ENCODE peak calls at places on chromosome 22, in nine cellular contexts. One of them, this sample, is unnamed.

GRCh38 chr22:20173246-20173645 is 22.4 kb upstream of the CCDC188 start:
- DNase-seq in WERI-Rb-1: no peak
- DNase-seq in tibial artery: no peak
- DNase-seq in epithelial cell of esophagus: no peak
- DNase-seq in testis: no peak
- DNase-seq in neural progenitor cell: no peak
- DNase-seq in lower leg skin: no peak
- DNase-seq in psoas muscle: no peak
- DNase-seq in left ventricle myocardium inferior: no peak
- DNase-seq in this sample: no peak

GRCh38 chr22:41352058-41352457 is 29.7 kb upstream of the TEF start:
- DNase-seq in WERI-Rb-1: no peak
- DNase-seq in tibial artery: no peak
- DNase-seq in epithelial cell of esophagus: peak
- DNase-seq in testis: no peak
- DNase-seq in neural progenitor cell: no peak
- DNase-seq in lower leg skin: no peak
- DNase-seq in psoas muscle: no peak
- DNase-seq in left ventricle myocardium inferior: no peak
- DNase-seq in this sample: peak

GRCh38 chr22:17911887-17912286 is 112.5 kb downstream of the MICAL3 start:
- DNase-seq in WERI-Rb-1: no peak
- DNase-seq in tibial artery: no peak
- DNase-seq in epithelial cell of esophagus: no peak
- DNase-seq in testis: no peak
- DNase-seq in neural progenitor cell: no peak
- DNase-seq in lower leg skin: no peak
- DNase-seq in psoas muscle: no peak
- DNase-seq in left ventricle myocardium inferior: no peak
- DNase-seq in this sample: no peak

GRCh38 chr22:49052560-49052959 is 775.1 kb downstream of the BRD1 start:
- DNase-seq in WERI-Rb-1: no peak
- DNase-seq in tibial artery: peak
- DNase-seq in epithelial cell of esophagus: no peak
- DNase-seq in testis: no peak
- DNase-seq in neural progenitor cell: no peak
- DNase-seq in lower leg skin: no peak
- DNase-seq in psoas muscle: no peak
- DNase-seq in left ventricle myocardium inferior: no peak
- DNase-seq in this sample: no peak

GRCh38 chr22:27875951-27876350 is 43.1 kb downstream of the PITPNB start:
- DNase-seq in WERI-Rb-1: no peak
- DNase-seq in tibial artery: no peak
- DNase-seq in epithelial cell of esophagus: no peak
- DNase-seq in testis: no peak
- DNase-seq in neural progenitor cell: no peak
- DNase-seq in lower leg skin: no peak
- DNase-seq in psoas muscle: no peak
- DNase-seq in left ventricle myocardium inferior: no peak
- DNase-seq in this sample: no peak

GRCh38 chr22:25694167-25694907 is 47.7 kb upstream of the MYO18B start:
- DNase-seq in WERI-Rb-1: no peak
- DNase-seq in tibial artery: no peak
- DNase-seq in epithelial cell of esophagus: no peak
- DNase-seq in testis: no peak
- DNase-seq in neural progenitor cell: no peak
- DNase-seq in lower leg skin: no peak
- DNase-seq in psoas muscle: peak
- DNase-seq in left ventricle myocardium inferior: no peak
- DNase-seq in this sample: no peak

GRCh38 chr22:44797181-44797720 is 44.9 kb downstream of the ARHGAP8 start:
- DNase-seq in WERI-Rb-1: no peak
- DNase-seq in tibial artery: no peak
- DNase-seq in epithelial cell of esophagus: no peak
- DNase-seq in testis: no peak
- DNase-seq in neural progenitor cell: no peak
- DNase-seq in lower leg skin: no peak
- DNase-seq in psoas muscle: no peak
- DNase-seq in left ventricle myocardium inferior: no peak
- DNase-seq in this sample: no peak

GRCh38 chr22:43337385-43337784 is 5.8 kb downstream of the SCUBE1 start:
- DNase-seq in WERI-Rb-1: no peak
- DNase-seq in tibial artery: no peak
- DNase-seq in epithelial cell of esophagus: no peak
- DNase-seq in testis: no peak
- DNase-seq in neural progenitor cell: no peak
- DNase-seq in lower leg skin: no peak
- DNase-seq in psoas muscle: no peak
- DNase-seq in left ventricle myocardium inferior: no peak
- DNase-seq in this sample: no peak

GRCh38 chr22:42174062-42174461 is 43.5 kb upstream of the CYP2D6 start:
- DNase-seq in WERI-Rb-1: no peak
- DNase-seq in tibial artery: no peak
- DNase-seq in epithelial cell of esophagus: no peak
- DNase-seq in testis: no peak
- DNase-seq in neural progenitor cell: no peak
- DNase-seq in lower leg skin: no peak
- DNase-seq in psoas muscle: no peak
- DNase-seq in left ventricle myocardium inferior: no peak
- DNase-seq in this sample: no peak

GRCh38 chr22:50035131-50035881 is 22.7 kb upstream of the IL17REL start:
- DNase-seq in WERI-Rb-1: no peak
- DNase-seq in tibial artery: peak
- DNase-seq in epithelial cell of esophagus: no peak
- DNase-seq in testis: no peak
- DNase-seq in neural progenitor cell: no peak
- DNase-seq in lower leg skin: no peak
- DNase-seq in psoas muscle: no peak
- DNase-seq in left ventricle myocardium inferior: no peak
- DNase-seq in this sample: no peak

GRCh38 chr22:34010259-34010658 is 90.0 kb upstream of the LARGE1 start:
- DNase-seq in WERI-Rb-1: no peak
- DNase-seq in tibial artery: no peak
- DNase-seq in epithelial cell of esophagus: no peak
- DNase-seq in testis: no peak
- DNase-seq in neural progenitor cell: no peak
- DNase-seq in lower leg skin: no peak
- DNase-seq in psoas muscle: no peak
- DNase-seq in left ventricle myocardium inferior: no peak
- DNase-seq in this sample: no peak

GRCh38 chr22:42887114-42887513 is 30.0 kb upstream of the ARFGAP3 start:
- DNase-seq in WERI-Rb-1: no peak
- DNase-seq in tibial artery: no peak
- DNase-seq in epithelial cell of esophagus: no peak
- DNase-seq in testis: no peak
- DNase-seq in neural progenitor cell: no peak
- DNase-seq in lower leg skin: no peak
- DNase-seq in psoas muscle: no peak
- DNase-seq in left ventricle myocardium inferior: no peak
- DNase-seq in this sample: no peak

GRCh38 chr22:32475428-32476010 is 908 bp downstream of the FBXO7 start:
- DNase-seq in WERI-Rb-1: no peak
- DNase-seq in tibial artery: peak
- DNase-seq in epithelial cell of esophagus: peak
- DNase-seq in testis: peak
- DNase-seq in neural progenitor cell: peak
- DNase-seq in lower leg skin: peak
- DNase-seq in psoas muscle: no peak
- DNase-seq in left ventricle myocardium inferior: peak
- DNase-seq in this sample: peak

GRCh38 chr22:32474635-32475427 is at the start of gene FBXO7:
- DNase-seq in WERI-Rb-1: peak
- DNase-seq in tibial artery: peak
- DNase-seq in epithelial cell of esophagus: peak
- DNase-seq in testis: peak
- DNase-seq in neural progenitor cell: peak
- DNase-seq in lower leg skin: peak
- DNase-seq in psoas muscle: peak
- DNase-seq in left ventricle myocardium inferior: peak
- DNase-seq in this sample: peak

GRCh38 chr22:32476804-32477203 is 2.2 kb downstream of the FBXO7 start:
- DNase-seq in WERI-Rb-1: no peak
- DNase-seq in tibial artery: no peak
- DNase-seq in epithelial cell of esophagus: no peak
- DNase-seq in testis: no peak
- DNase-seq in neural progenitor cell: no peak
- DNase-seq in lower leg skin: no peak
- DNase-seq in psoas muscle: no peak
- DNase-seq in left ventricle myocardium inferior: no peak
- DNase-seq in this sample: no peak

GRCh38 chr22:32476286-32476685 is 1.7 kb downstream of the FBXO7 start:
- DNase-seq in WERI-Rb-1: no peak
- DNase-seq in tibial artery: no peak
- DNase-seq in epithelial cell of esophagus: no peak
- DNase-seq in testis: no peak
- DNase-seq in neural progenitor cell: no peak
- DNase-seq in lower leg skin: no peak
- DNase-seq in psoas muscle: no peak
- DNase-seq in left ventricle myocardium inferior: no peak
- DNase-seq in this sample: peak

GRCh38 chr22:32473388-32473952 is 1.1 kb upstream of the FBXO7 start:
- DNase-seq in WERI-Rb-1: peak
- DNase-seq in tibial artery: no peak
- DNase-seq in epithelial cell of esophagus: peak
- DNase-seq in testis: no peak
- DNase-seq in neural progenitor cell: peak
- DNase-seq in lower leg skin: no peak
- DNase-seq in psoas muscle: no peak
- DNase-seq in left ventricle myocardium inferior: no peak
- DNase-seq in this sample: peak
- H3K4me3 ChIP-seq in WERI-Rb-1: no peak
- H3K4me3 ChIP-seq in tibial artery: peak
- H3K4me3 ChIP-seq in epithelial cell of esophagus: peak
- H3K4me3 ChIP-seq in testis: peak
- H3K4me3 ChIP-seq in neural progenitor cell: no peak
- H3K4me3 ChIP-seq in lower leg skin: no peak
- H3K4me3 ChIP-seq in psoas muscle: peak
- H3K4me3 ChIP-seq in left ventricle myocardium inferior: peak
- H3K4me3 ChIP-seq in this sample: peak

GRCh38 chr22:45879552-45879949 is 97.4 kb downstream of the WNT7B start:
- DNase-seq in WERI-Rb-1: no peak
- DNase-seq in tibial artery: peak
- DNase-seq in epithelial cell of esophagus: no peak
- DNase-seq in testis: no peak
- DNase-seq in neural progenitor cell: no peak
- DNase-seq in lower leg skin: no peak
- DNase-seq in psoas muscle: no peak
- DNase-seq in left ventricle myocardium inferior: peak
- DNase-seq in this sample: no peak

GRCh38 chr22:45880091-45880651 is 96.8 kb downstream of the WNT7B start:
- DNase-seq in WERI-Rb-1: peak
- DNase-seq in tibial artery: peak
- DNase-seq in epithelial cell of esophagus: no peak
- DNase-seq in testis: no peak
- DNase-seq in neural progenitor cell: no peak
- DNase-seq in lower leg skin: no peak
- DNase-seq in psoas muscle: no peak
- DNase-seq in left ventricle myocardium inferior: no peak
- DNase-seq in this sample: no peak

GRCh38 chr22:45881524-45881875 is 95.5 kb downstream of the WNT7B start:
- DNase-seq in WERI-Rb-1: peak
- DNase-seq in tibial artery: no peak
- DNase-seq in epithelial cell of esophagus: no peak
- DNase-seq in testis: no peak
- DNase-seq in neural progenitor cell: no peak
- DNase-seq in lower leg skin: no peak
- DNase-seq in psoas muscle: no peak
- DNase-seq in left ventricle myocardium inferior: no peak
- DNase-seq in this sample: no peak

GRCh38 chr22:45878901-45879551 is 97.9 kb downstream of the WNT7B start:
- DNase-seq in WERI-Rb-1: no peak
- DNase-seq in tibial artery: no peak
- DNase-seq in epithelial cell of esophagus: no peak
- DNase-seq in testis: no peak
- DNase-seq in neural progenitor cell: no peak
- DNase-seq in lower leg skin: no peak
- DNase-seq in psoas muscle: no peak
- DNase-seq in left ventricle myocardium inferior: no peak
- DNase-seq in this sample: no peak

GRCh38 chr22:45880732-45881523 is 96.0 kb downstream of the WNT7B start:
- DNase-seq in WERI-Rb-1: peak
- DNase-seq in tibial artery: peak
- DNase-seq in epithelial cell of esophagus: no peak
- DNase-seq in testis: no peak
- DNase-seq in neural progenitor cell: peak
- DNase-seq in lower leg skin: no peak
- DNase-seq in psoas muscle: no peak
- DNase-seq in left ventricle myocardium inferior: no peak
- DNase-seq in this sample: no peak
- TF ChIP-seq CTCF in WERI-Rb-1: no peak
- TF ChIP-seq CTCF in tibial artery: no peak
- TF ChIP-seq CTCF in epithelial cell of esophagus: no peak
- TF ChIP-seq CTCF in testis: no peak
- TF ChIP-seq CTCF in neural progenitor cell: no peak
- TF ChIP-seq CTCF in lower leg skin: no peak
- TF ChIP-seq CTCF in psoas muscle: no peak
- TF ChIP-seq CTCF in left ventricle myocardium inferior: no peak
- TF ChIP-seq CTCF in this sample: no peak

DNA sequence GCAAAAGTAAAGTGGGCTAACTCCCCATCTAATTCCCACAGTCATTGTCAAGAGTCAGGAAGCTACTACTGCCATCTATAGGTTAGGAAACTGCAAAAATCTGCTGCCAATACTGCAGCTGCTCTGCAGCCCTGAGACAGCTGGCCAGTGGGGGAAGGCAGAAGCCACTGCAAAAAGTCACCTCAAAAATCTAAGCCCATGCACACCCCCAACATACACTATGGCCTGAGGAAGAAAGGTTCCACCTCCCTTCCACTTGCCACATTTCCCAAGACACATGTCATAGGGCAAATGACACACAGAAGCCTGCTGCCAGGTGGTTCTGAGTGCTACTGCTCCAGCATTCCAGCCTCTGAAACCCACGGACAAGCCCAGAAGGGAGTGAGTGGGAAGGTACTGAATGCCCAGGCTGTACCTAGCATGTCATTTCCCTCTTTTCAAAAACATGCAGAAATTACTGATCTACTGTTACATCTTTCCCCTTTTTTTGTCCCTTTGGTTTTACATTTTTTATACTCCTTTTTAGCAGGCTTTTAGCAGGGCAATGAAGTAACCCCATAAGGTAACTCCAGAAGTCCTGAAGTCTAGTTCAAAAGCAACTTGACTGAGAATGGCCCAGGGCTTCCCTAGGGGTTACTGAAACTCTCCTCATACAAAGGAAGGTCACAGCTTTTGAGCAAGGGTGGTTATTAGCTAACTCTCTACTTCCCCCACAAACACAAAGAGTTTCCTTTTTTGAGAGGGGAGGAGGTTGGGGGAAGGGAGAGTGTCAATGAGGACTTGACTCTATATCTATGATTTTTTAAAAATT is 36.8 kb downstream of the DGCR2 start:
- DNase-seq in WERI-Rb-1: no peak
- DNase-seq in tibial artery: peak
- DNase-seq in epithelial cell of esophagus: peak
- DNase-seq in testis: no peak
- DNase-seq in neural progenitor cell: no peak
- DNase-seq in lower leg skin: no peak
- DNase-seq in psoas muscle: no peak
- DNase-seq in left ventricle myocardium inferior: no peak
- DNase-seq in this sample: peak
- H3K4me3 ChIP-seq in WERI-Rb-1: no peak
- H3K4me3 ChIP-seq in tibial artery: no peak
- H3K4me3 ChIP-seq in epithelial cell of esophagus: no peak
- H3K4me3 ChIP-seq in testis: no peak
- H3K4me3 ChIP-seq in neural progenitor cell: no peak
- H3K4me3 ChIP-seq in lower leg skin: no peak
- H3K4me3 ChIP-seq in psoas muscle: no peak
- H3K4me3 ChIP-seq in left ventricle myocardium inferior: no peak
- H3K4me3 ChIP-seq in this sample: no peak

GRCh38 chr22:16717699-16718558 is 107.3 kb downstream of the XKR3 start:
- DNase-seq in WERI-Rb-1: peak
- DNase-seq in tibial artery: no peak
- DNase-seq in epithelial cell of esophagus: no peak
- DNase-seq in testis: peak
- DNase-seq in neural progenitor cell: no peak
- DNase-seq in lower leg skin: no peak
- DNase-seq in psoas muscle: no peak
- DNase-seq in left ventricle myocardium inferior: no peak
- DNase-seq in this sample: no peak
- TF ChIP-seq CTCF in WERI-Rb-1: no peak
- TF ChIP-seq CTCF in tibial artery: no peak
- TF ChIP-seq CTCF in epithelial cell of esophagus: no peak
- TF ChIP-seq CTCF in testis: no peak
- TF ChIP-seq CTCF in neural progenitor cell: no peak
- TF ChIP-seq CTCF in lower leg skin: no peak
- TF ChIP-seq CTCF in psoas muscle: no peak
- TF ChIP-seq CTCF in left ventricle myocardium inferior: no peak
- TF ChIP-seq CTCF in this sample: no peak

This sample was measured in cardiac fibroblast.